ENCODE peak calls at places on chromosomes 6 and 20, in ten cellular contexts. J is left ventricle myocardium inferior; L is HCT116; T is stomach; V is A549; W is fibroblast of the aortic adventitia; U is ovary; G is OCI-LY7; S is CD8-positive, alpha-beta T cell; R is lung. F is an unnamed sample.
A peak's percentile ranks its signal among the peaks of the same experiment; 100 is the strongest.

GRCh38 chr6:124203106-124203811 is 399.6 kb downstream of the NKAIN2 start:
- DNase-seq in J (no peak), L (no peak), T (no peak), V (no peak), W (no peak), U (no peak), G (no peak), S (no peak), R (no peak), F (no peak)

GRCh38 chr6:140893432-140893831 is 1239.3 kb upstream of the GJE1 start:
- DNase-seq in J (no peak), L (no peak), T (no peak), V (no peak), W (no peak), U (no peak), G (no peak), S (no peak), R (no peak), F (no peak)

GRCh38 chr20:62554214-62554897 is 78.6 kb upstream of the GATA5 start:
- DNase-seq in J (no peak), L (no peak), T (no peak), V (no peak), W (no peak), U (no peak), G (no peak), S (no peak), R (no peak), F (no peak)

GRCh38 chr20:35886537-35886936 is 67.8 kb downstream of the SCAND1 start:
- DNase-seq in J (peak; percentile 57), L (no peak), T (no peak), V (no peak), W (no peak), U (no peak), G (no peak), S (no peak), R (no peak), F (no peak)

GRCh38 chr6:10362300-10362699 is 52.6 kb downstream of the TFAP2A start:
- DNase-seq in J (no peak), L (no peak), T (no peak), V (no peak), W (no peak), U (no peak), G (no peak), S (no peak), R (no peak), F (no peak)

GRCh38 chr20:8372819-8373218 is 240.8 kb downstream of the PLCB1 start:
- DNase-seq in J (no peak), L (no peak), T (no peak), V (no peak), W (no peak), U (no peak), G (no peak), S (no peak), R (no peak), F (no peak)

GRCh38 chr20:48107560-48107959 is 322.3 kb upstream of the SULF2 start:
- DNase-seq in J (no peak), L (no peak), T (no peak), V (no peak), W (peak; percentile 2), U (peak; percentile 68), G (no peak), S (no peak), R (no peak), F (no peak)

GRCh38 chr20:57755609-57756008 is 45.8 kb upstream of the PMEPA1 start:
- DNase-seq in J (no peak), L (no peak), T (no peak), V (no peak), W (no peak), U (no peak), G (no peak), S (no peak), R (no peak), F (no peak)

GRCh38 chr6:144353871-144354314 is 68.8 kb downstream of the UTRN start:
- DNase-seq in J (no peak), L (no peak), T (no peak), V (no peak), W (no peak), U (no peak), G (no peak), S (peak; percentile 57), R (no peak), F (no peak)

DNA sequence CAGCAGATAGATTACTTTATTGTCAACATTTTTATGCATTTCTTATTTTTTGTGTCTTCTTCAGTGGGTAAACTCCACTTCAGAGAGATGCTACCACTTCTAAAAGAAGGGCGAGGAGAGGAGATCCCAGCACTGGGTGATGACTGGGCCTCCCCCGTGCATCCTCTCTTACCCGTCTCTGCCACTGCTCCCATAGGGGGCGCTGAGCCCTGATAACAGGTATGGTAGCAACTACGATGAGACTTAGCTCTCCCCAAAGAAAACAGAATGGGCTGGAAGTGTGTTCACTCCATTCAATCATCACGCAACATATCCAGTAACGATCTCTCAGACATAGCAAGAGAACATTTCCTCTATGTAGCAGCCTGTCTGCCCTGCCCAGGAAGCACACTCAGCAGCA is 533.3 kb upstream of the CDH4 start:
- DNase-seq in J (no peak), L (no peak), T (no peak), V (no peak), W (no peak), U (no peak), G (no peak), S (no peak), R (no peak), F (peak; percentile 6)
- TF ChIP-seq CTCF in J (no peak), L (no peak), T (no peak), V (no peak), W (no peak), U (no peak), G (peak; percentile 57), S (no peak), R (no peak), F (peak; percentile 13)

DNA sequence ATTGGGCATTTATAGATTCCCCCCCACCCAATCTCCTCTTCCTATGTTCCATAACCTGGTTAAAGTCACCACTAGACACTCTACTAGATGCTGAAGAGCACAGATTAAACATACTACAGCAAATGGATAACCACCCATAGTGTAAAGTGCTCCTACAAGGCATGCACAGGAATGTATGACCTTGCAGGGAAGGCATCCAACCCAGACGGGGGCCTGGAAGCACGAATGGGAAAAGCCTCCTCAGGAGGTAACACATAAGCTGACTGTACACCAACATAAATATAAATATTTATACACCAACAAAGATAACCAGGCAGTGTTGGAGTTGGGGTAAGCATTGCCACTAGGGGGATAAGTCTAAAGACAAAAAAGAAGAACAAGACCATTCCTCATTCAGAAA is 691.7 kb downstream of the GRIK2 start:
- DNase-seq in J (no peak), L (no peak), T (no peak), V (no peak), W (no peak), U (no peak), G (no peak), S (no peak), R (no peak), F (no peak)
- TF ChIP-seq CTCF in J (no peak), L (no peak), T (no peak), V (no peak), W (no peak), U (no peak), G (no peak), S (no peak), R (no peak), F (no peak)

GRCh38 chr6:142868917-142869316 is 76.1 kb downstream of the HIVEP2 start:
- DNase-seq in J (no peak), L (no peak), T (no peak), V (no peak), W (peak; percentile 50), U (no peak), G (no peak), S (no peak), R (no peak), F (no peak)
- TF ChIP-seq CTCF in J (no peak), L (no peak), T (no peak), V (no peak), W (no peak), U (no peak), G (peak; percentile 55), S (no peak), R (no peak), F (peak; percentile 19)

GRCh38 chr20:478949-479429 is 16.7 kb upstream of the TBC1D20 start:
- DNase-seq in J (no peak), L (peak; percentile 41), T (no peak), V (peak; percentile 76), W (peak; percentile 80), U (no peak), G (peak; percentile 80), S (no peak), R (no peak), F (peak; percentile 38)
- TF ChIP-seq CTCF in J (peak; percentile 71), L (peak; percentile 46), T (peak; percentile 43), V (peak; percentile 86), W (peak; percentile 59), U (peak; percentile 39), G (peak; percentile 90), S (peak; percentile 82), R (peak; percentile 55), F (peak; percentile 59)

F was measured in endothelial cell.